ENCODE peak calls at places on chromosomes 7 and 10, in eight cellular contexts. A, L, K, R, J, B, D and E are unnamed samples.

GRCh38 chr7:152395115-152395514 is 40.7 kb downstream of the KMT2C start:
- DNase-seq in D (no peak), J (peak; percentile 88), L (no peak), B (no peak), R (no peak), K (no peak), A (no peak), E (no peak)

GRCh38 chr10:99782447-99783286 is at the start of gene ABCC2:
- DNase-seq in R (no peak), J (no peak), B (no peak), K (no peak), A (no peak), L (no peak), D (no peak), E (no peak)

GRCh38 chr7:137953043-137953691 is 48.7 kb downstream of the CREB3L2 start:
- DNase-seq in B (no peak), R (no peak), L (peak; percentile 87), D (no peak), A (no peak), J (peak; percentile 95), K (peak; percentile 30), E (no peak)

GRCh38 chr10:22259280-22259679 is 41.5 kb upstream of the EBLN1 start:
- DNase-seq in K (peak; percentile 10), J (no peak), L (peak; percentile 6), B (no peak), D (no peak), A (peak; percentile 9), R (no peak), E (no peak)

GRCh38 chr7:152615052-152615741 is 60.7 kb downstream of the XRCC2 start:
- DNase-seq in R (no peak), B (no peak), D (no peak), J (peak; percentile 26), A (no peak), K (peak; percentile 72), L (no peak), E (no peak)

GRCh38 chr7:137120690-137121089 is 222.8 kb downstream of the PTN start:
- DNase-seq in B (no peak), K (no peak), J (no peak), R (no peak), D (no peak), A (no peak), L (peak; percentile 21), E (no peak)

GRCh38 chr7:158979635-158980351 is 123.4 kb downstream of the DYNC2I1 start:
- DNase-seq in A (no peak), K (no peak), L (no peak), D (peak; percentile 43), J (no peak), R (no peak), B (no peak), E (no peak)

GRCh38 chr10:69088801-69089501 is 1.0 kb downstream of the SRGN start:
- DNase-seq in D (no peak), A (peak; percentile 69), L (no peak), J (peak; percentile 83), B (no peak), K (no peak), R (no peak), E (no peak)

GRCh38 chr10:114274616-114275453 is 35.8 kb downstream of the VWA2 start:
- DNase-seq in J (no peak), D (no peak), B (no peak), L (no peak), A (no peak), R (no peak), K (no peak), E (no peak)

GRCh38 chr7:89661876-89662275 is 492.4 kb upstream of the STEAP1 start:
- DNase-seq in D (no peak), R (no peak), L (no peak), A (no peak), J (no peak), K (no peak), B (no peak), E (no peak)

GRCh38 chr7:31545549-31545948 is 31.7 kb downstream of the ITPRID1 start:
- DNase-seq in K (no peak), R (no peak), A (no peak), D (no peak), J (no peak), B (no peak), L (no peak), E (no peak)

GRCh38 chr10:10647331-10647730 is 370.3 kb upstream of the CELF2 start:
- DNase-seq in L (no peak), D (no peak), K (no peak), A (no peak), J (no peak), R (no peak), B (no peak), E (no peak)

GRCh38 chr7:12768948-12769347 is 81.5 kb downstream of the ARL4A start:
- DNase-seq in K (no peak), A (no peak), J (no peak), R (no peak), L (no peak), B (no peak), D (no peak), E (no peak)

GRCh38 chr10:25226775-25227682 is 52.2 kb downstream of the GPR158 start:
- DNase-seq in A (peak; percentile 46), D (no peak), L (peak; percentile 51), J (peak; percentile 51), B (peak; percentile 48), R (no peak), K (peak; percentile 71), E (no peak)

GRCh38 chr7:3416453-3416852 is 115.4 kb downstream of the SDK1 start:
- DNase-seq in B (no peak), D (no peak), R (no peak), J (no peak), A (no peak), K (no peak), L (no peak), E (no peak)

GRCh38 chr7:116236020-116236630 is 25.8 kb downstream of the TES start:
- DNase-seq in L (peak; percentile 58), R (peak; percentile 50), B (no peak), A (peak; percentile 76), J (peak; percentile 59), D (no peak), K (peak; percentile 77), E (no peak)

GRCh38 chr10:116780691-116781205 is 38.4 kb upstream of the HSPA12A start:
- DNase-seq in A (no peak), J (no peak), D (no peak), B (no peak), K (no peak), R (no peak), L (peak; percentile 27), E (no peak)

GRCh38 chr7:28088032-28088431 is 92.6 kb downstream of the JAZF1 start:
- DNase-seq in A (no peak), R (no peak), D (no peak), B (no peak), J (peak; percentile 81), L (peak; percentile 79), K (no peak), E (no peak)

GRCh38 chr10:131068760-131069159 is 242.8 kb downstream of the TCERG1L start:
- DNase-seq in A (no peak), K (no peak), L (no peak), J (no peak), B (no peak), D (no peak), R (no peak), E (no peak)

GRCh38 chr7:123712619-123713018 is 36.2 kb downstream of the WASL start:
- DNase-seq in A (peak; percentile 26), D (no peak), J (peak; percentile 83), B (no peak), K (no peak), L (peak; percentile 71), R (no peak), E (no peak)

GRCh38 chr7:4751398-4751947 is 23.9 kb upstream of the AP5Z1 start:
- DNase-seq in J (no peak), R (no peak), A (no peak), D (no peak), B (no peak), L (no peak), K (no peak), E (no peak)

GRCh38 chr7:64180989-64181388 is 26.0 kb upstream of the ZNF735 start:
- DNase-seq in J (peak; percentile 3), L (no peak), B (no peak), A (peak; percentile 19), D (no peak), R (no peak), K (peak; percentile 39), E (no peak)

GRCh38 chr10:13956826-13957225 is 370.1 kb downstream of the PRPF18 start:
- DNase-seq in R (no peak), D (no peak), K (no peak), J (peak; percentile 94), L (peak; percentile 88), A (no peak), B (no peak), E (peak; percentile 98)

GRCh38 chr7:24801910-24802699 is 44.8 kb upstream of the GSDME start:
- DNase-seq in B (no peak), J (no peak), D (no peak), R (no peak), L (no peak), A (no peak), K (no peak), E (no peak)

GRCh38 chr7:45985902-45986301 is 64.8 kb upstream of the IGFBP3 start:
- DNase-seq in D (no peak), K (no peak), B (no peak), A (no peak), L (peak; percentile 84), R (no peak), J (peak; percentile 85), E (peak; percentile 67)

GRCh38 chr7:139081584-139081983 is 27.9 kb downstream of the ZC3HAV1 start:
- DNase-seq in L (no peak), R (no peak), A (no peak), B (no peak), K (no peak), D (no peak), J (no peak), E (no peak)

GRCh38 chr7:129501760-129502707 is at the start of gene SMKR1:
- DNase-seq in A (peak; percentile 82), K (peak; percentile 51), R (peak; percentile 92), J (peak; percentile 53), B (peak; percentile 46), D (peak; percentile 94), L (peak; percentile 45), E (no peak)

GRCh38 chr10:70232155-70232858 is 922 bp downstream of the PPA1 start:
- DNase-seq in K (peak; percentile 39), J (peak; percentile 60), R (peak; percentile 8), L (peak; percentile 39), A (peak; percentile 59), B (no peak), D (peak; percentile 84), E (no peak)